ENCODE peak calls at places on chromosomes 2 and 18, in seven cellular contexts. S, D, V, E, I, R and F are unnamed samples.

GRCh38 chr2:67876176-67876575 is 186.6 kb downstream of the C1D start:
- DNase-seq in S (no peak), D (no peak), V (no peak), E (peak), I (no peak), R (no peak), F (peak)

GRCh38 chr18:23761941-23762340 is 72.7 kb downstream of the LAMA3 start:
- DNase-seq in S (no peak), D (no peak), V (no peak), E (no peak), I (no peak), R (no peak), F (no peak)

GRCh38 chr2:135132314-135132713 is 80.2 kb downstream of the RAB3GAP1 start:
- DNase-seq in S (no peak), D (peak), V (no peak), E (peak), I (no peak), R (no peak), F (no peak)

GRCh38 chr2:134679740-134680139 is 39.1 kb downstream of the TMEM163 start:
- DNase-seq in S (no peak), D (no peak), V (no peak), E (no peak), I (no peak), R (no peak), F (no peak)

GRCh38 chr2:25398534-25398933 is 56.8 kb upstream of the DNMT3A start:
- DNase-seq in S (no peak), D (no peak), V (no peak), E (no peak), I (no peak), R (no peak), F (no peak)

GRCh38 chr18:63051928-63052327 is 267.6 kb downstream of the BCL2 start:
- DNase-seq in S (no peak), D (no peak), V (no peak), E (no peak), I (no peak), R (no peak), F (no peak)

GRCh38 chr2:190511104-190511503 is 23.4 kb downstream of the NEMP2 start:
- DNase-seq in S (no peak), D (peak), V (peak), E (no peak), I (no peak), R (no peak), F (peak)

GRCh38 chr2:6945087-6945813 is 28.0 kb downstream of the RNF144A start:
- DNase-seq in S (no peak), D (no peak), V (no peak), E (no peak), I (no peak), R (peak), F (no peak)

GRCh38 chr2:158031371-158031770 is 70.3 kb upstream of the UPP2 start:
- DNase-seq in S (no peak), D (no peak), V (no peak), E (no peak), I (no peak), R (no peak), F (no peak)

GRCh38 chr2:173090291-173090877 is 14.7 kb downstream of the MAP3K20 start:
- DNase-seq in S (peak), D (peak), V (peak), E (no peak), I (no peak), R (no peak), F (no peak)

DNA sequence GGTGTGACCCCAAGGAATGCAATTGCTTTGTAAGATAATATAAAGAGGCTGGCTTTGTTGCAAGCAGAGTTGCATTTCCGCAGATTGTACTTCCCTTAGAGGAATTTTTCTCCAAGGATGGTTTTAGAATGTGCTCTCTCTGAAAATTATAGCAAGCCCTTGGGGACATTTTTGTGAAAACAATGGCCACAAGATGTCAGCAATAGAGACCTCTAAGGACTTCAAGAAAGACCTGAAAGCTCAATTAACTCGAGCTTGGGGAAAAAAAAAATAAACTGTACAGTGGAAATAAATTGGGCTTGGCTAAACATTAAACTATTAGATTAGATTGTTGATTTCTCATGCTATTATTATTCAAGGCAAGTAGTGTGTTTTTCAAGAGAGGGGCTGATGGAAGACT is 81.3 kb upstream of the KYNU start:
- DNase-seq in S (no peak), D (peak), V (peak), E (no peak), I (no peak), R (no peak), F (no peak)
- TF ChIP-seq CTCF in S (no peak), D (no peak), V (no peak), E (no peak), I (no peak), R (no peak), F (no peak)

DNA sequence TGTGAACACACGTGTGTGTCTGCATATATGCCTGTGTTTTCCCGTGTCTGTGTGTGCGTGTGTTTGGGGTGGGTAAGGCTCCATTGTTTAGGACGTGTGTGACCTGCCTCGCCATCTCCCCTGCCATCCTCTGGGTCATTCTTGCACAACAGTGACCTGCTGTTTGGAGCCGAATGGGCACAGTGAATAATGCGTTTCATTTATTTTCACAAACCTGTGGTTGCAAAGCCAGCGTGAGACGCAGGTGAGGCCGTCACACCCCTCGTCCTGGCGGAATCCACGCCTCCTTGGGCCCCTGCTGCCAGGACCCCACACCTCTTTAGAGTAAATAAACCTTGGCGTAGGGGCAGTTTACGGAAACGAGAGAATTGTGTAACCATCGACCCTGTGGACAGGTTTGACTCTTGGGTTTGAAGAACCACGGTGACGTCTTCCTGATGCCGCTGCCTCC is 80.9 kb downstream of the RTP5 start:
- DNase-seq in S (no peak), D (no peak), V (no peak), E (no peak), I (no peak), R (no peak), F (no peak)
- H3K4me3 ChIP-seq in S (no peak), D (no peak), V (no peak), E (no peak), I (no peak), R (no peak), F (no peak)

GRCh38 chr2:126227250-126227649 is 428.7 kb upstream of the GYPC start:
- DNase-seq in S (no peak), D (no peak), V (peak), E (no peak), I (no peak), R (no peak), F (no peak)
- TF ChIP-seq CTCF in S (no peak), D (peak), V (no peak), E (no peak), I (no peak), R (peak), F (no peak)

DNA sequence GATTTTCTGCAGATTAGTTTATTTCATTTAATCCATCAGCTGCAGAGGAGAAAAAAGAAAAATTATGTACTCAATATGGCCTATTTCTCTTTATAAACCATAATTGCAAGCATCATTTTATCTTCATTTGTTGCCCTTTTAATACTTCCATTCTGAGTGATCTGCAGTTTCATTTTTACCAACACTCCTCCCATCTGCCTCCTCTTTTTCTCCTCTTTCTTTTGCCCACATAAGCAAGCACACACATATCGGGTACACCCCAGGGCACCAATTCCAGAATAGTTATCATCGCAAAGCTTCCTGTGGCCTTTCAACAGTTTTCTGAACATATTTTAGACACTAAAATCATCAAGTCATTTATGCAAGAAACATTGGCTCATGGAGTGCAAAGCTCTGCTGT is 281.5 kb downstream of the STK39 start:
- DNase-seq in S (no peak), D (no peak), V (no peak), E (no peak), I (no peak), R (no peak), F (no peak)
- H3K4me3 ChIP-seq in S (no peak), D (no peak), V (no peak), E (no peak), I (no peak), R (no peak), F (no peak)

DNA sequence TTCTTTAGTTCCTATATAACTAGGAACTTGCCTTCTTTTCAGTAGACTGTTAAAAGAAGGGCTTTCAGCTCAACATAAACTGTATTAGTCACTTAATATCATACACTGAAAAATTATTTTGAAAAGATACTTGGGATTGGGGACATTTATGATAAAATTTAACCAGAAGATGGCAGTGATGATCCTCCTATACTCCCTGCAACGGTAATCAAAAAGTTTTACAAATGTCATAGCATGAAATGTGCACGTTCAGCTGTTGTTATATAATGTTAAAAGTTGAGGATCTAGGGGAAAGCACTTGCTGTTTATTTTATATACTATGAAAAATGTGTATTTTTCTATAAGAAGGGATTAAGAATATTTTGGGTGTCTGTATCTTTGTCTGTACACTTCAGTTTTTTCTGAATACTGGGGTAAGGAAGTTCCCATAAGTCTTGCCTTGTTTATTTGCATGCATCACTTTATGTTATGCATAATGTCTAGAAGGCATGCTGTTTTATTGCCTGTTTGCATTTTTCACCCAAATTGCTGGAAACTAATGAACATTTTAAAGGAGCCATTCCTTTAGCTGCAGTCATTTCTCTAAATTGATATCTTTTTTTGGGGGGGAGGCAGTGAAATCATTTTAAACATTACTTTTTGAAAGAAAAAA is 19.0 kb downstream of the DYNC1I2 start:
- DNase-seq in S (no peak), D (peak), V (peak), E (no peak), I (no peak), R (no peak), F (no peak)
- TF ChIP-seq CTCF in S (peak), D (peak), V (peak), E (peak), I (peak), R (peak), F (no peak)

DNA sequence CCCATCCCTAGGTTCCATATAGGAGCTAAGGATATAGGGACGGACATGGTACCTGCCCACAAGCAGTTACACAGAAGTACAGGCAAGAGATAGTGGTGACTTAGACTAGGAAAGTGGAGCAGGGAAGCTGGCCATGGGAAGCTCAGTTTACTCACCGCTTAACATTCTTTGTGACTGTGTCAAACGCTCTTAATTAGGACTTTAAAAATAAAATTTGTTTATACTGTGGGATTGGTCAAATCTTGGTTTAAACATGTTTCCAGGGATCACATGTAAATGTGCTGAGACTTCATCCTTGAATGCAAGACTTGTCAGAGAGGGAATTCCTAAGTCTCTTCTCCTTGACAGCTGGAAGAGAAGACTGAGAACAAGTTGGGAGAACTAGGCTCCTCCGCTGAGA is 107.3 kb downstream of the MTCL1 start:
- DNase-seq in S (no peak), D (no peak), V (no peak), E (no peak), I (no peak), R (no peak), F (peak)
- H3K4me3 ChIP-seq in S (no peak), D (no peak), V (no peak), E (no peak), I (no peak), R (no peak), F (no peak)

DNA sequence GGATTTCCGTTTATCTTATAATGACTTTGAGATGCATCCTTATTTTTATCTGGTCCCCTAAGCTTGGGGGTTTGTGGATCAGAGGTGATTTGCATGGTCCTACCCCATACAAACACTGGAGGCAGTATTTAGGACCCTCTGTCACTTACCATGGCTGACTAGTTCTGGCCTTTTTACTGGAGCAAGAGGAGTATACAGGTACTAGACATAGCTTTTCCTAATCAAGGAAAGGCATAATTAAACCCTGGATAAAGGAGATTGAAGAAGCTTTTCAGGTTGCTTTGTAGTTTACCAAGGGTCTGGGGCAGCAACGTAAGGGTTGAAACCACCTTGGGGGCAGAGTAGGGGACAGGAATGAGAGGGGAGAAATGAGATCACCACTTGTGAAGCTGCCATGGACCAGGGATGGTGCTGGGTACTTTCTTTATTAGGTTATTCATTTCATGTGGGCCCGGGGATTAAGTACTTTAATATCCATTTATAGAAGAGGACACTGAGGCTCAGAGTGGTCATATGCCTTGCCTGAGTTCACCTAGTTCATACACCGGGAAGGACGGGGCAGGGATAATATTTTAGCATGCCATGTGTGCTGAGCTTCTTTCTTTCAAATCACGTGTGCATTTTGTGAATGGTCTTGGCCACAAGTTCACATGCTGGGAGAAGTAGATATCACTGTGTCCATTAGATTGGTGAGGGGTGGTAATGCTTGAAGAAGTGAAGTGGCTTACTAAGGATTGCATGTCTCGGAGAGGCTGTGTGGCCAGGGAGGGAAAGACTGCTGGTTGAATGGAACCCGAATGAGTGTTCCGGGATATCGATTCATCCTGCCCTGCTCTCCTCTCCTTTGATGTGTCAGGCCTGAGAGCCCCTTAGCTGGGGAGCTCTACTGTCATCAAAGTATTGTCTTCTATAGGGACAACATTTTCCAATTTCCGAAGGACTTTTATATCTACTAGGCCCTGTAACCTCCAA is 186.9 kb downstream of the MYCN start:
- DNase-seq in S (no peak), D (no peak), V (no peak), E (no peak), I (no peak), R (no peak), F (no peak)
- TF ChIP-seq CTCF in S (no peak), D (no peak), V (no peak), E (no peak), I (no peak), R (no peak), F (no peak)